ENCODE peak calls at places on chromosomes 5 and 9, in six cellular contexts. M is neuronal stem cell, Z is IMR-90, G is H1, T is H9, B is trophoblast cell. Y is an unnamed sample.

GRCh38 chr5:57175586-57175985 is 1.7 kb downstream of the GPBP1 start:
- DNase-seq in Z (no peak), M (no peak), T (no peak), G (no peak), B (no peak), Y (peak; percentile 34)

GRCh38 chr5:34833991-34834793 is 4.8 kb upstream of the TTC23L start:
- DNase-seq in M (no peak), Z (no peak), B (no peak), T (peak; percentile 52), G (no peak), Y (peak; percentile 35)

GRCh38 chr5:68419637-68420452 is 204.3 kb downstream of the PIK3R1 start:
- DNase-seq in B (no peak), M (no peak), G (no peak), Z (no peak), T (no peak), Y (peak; percentile 75)

GRCh38 chr5:140801494-140801841 is 611 bp downstream of the PCDHA3 start:
- DNase-seq in M (no peak), T (no peak), B (no peak), G (no peak), Z (no peak), Y (no peak)

GRCh38 chr5:36635721-36636390 is 29.4 kb downstream of the SLC1A3 start:
- DNase-seq in B (peak; percentile 94), Z (no peak), T (no peak), G (no peak), M (no peak), Y (no peak)

GRCh38 chr5:468401-468800 is 25.4 kb downstream of the EXOC3 start:
- DNase-seq in G (no peak), Z (no peak), B (no peak), M (no peak), T (no peak), Y (no peak)

GRCh38 chr5:142106061-142106460 is 2.5 kb upstream of the NDFIP1 start:
- DNase-seq in G (no peak), T (no peak), Z (no peak), M (no peak), B (no peak), Y (no peak)

GRCh38 chr9:124661184-124661755 is 109.8 kb downstream of the NR6A1 start:
- DNase-seq in Z (peak; percentile 19), T (no peak), M (no peak), B (no peak), G (no peak), Y (no peak)

GRCh38 chr5:39599721-39600431 is 175.1 kb upstream of the DAB2 start:
- DNase-seq in B (no peak), T (no peak), M (peak; percentile 3), Z (peak; percentile 72), G (no peak), Y (peak; percentile 70)

GRCh38 chr5:31692561-31693221 is 53.8 kb downstream of the PDZD2 start:
- DNase-seq in B (no peak), Z (no peak), M (no peak), G (no peak), T (no peak), Y (no peak)

GRCh38 chr5:96431376-96432244 is 1.4 kb downstream of the PCSK1 start:
- DNase-seq in Z (peak; percentile 35), M (no peak), T (no peak), B (no peak), G (peak; percentile 54), Y (no peak)

GRCh38 chr9:87059740-87060139 is 112.4 kb upstream of the GAS1 start:
- DNase-seq in Z (no peak), B (no peak), M (no peak), G (no peak), T (no peak), Y (no peak)

GRCh38 chr5:172795401-172795977 is 24.5 kb upstream of the DUSP1 start:
- DNase-seq in T (no peak), M (no peak), Z (peak; percentile 99), G (no peak), B (peak; percentile 18), Y (peak; percentile 97)

GRCh38 chr9:81096667-81097066 is 592.7 kb downstream of the TLE1 start:
- DNase-seq in G (no peak), T (no peak), M (no peak), Z (no peak), B (no peak), Y (no peak)

GRCh38 chr5:100444961-100445360 is 90.2 kb upstream of the FAM174A start:
- DNase-seq in Z (peak; percentile 23), B (no peak), M (no peak), T (no peak), G (no peak), Y (peak; percentile 37)

GRCh38 chr5:150081541-150082283 is 4.6 kb downstream of the CSF1R start:
- DNase-seq in T (no peak), Z (peak; percentile 26), B (peak; percentile 7), G (no peak), M (no peak), Y (no peak)

GRCh38 chr9:97109194-97109811 is 70.4 kb upstream of the CTSV start:
- DNase-seq in B (peak; percentile 61), T (peak; percentile 77), G (peak; percentile 67), M (peak; percentile 30), Z (peak; percentile 6), Y (peak; percentile 11)

GRCh38 chr9:4362281-4362680 is 62.4 kb upstream of the GLIS3 start:
- DNase-seq in Z (no peak), B (no peak), G (no peak), M (no peak), T (no peak), Y (no peak)

GRCh38 chr5:106521701-106522100 is 1149.0 kb downstream of the EFNA5 start:
- DNase-seq in B (no peak), T (no peak), Z (peak; percentile 76), M (no peak), G (no peak), Y (peak; percentile 69)

GRCh38 chr9:11338130-11338529 is 725.3 kb upstream of the PTPRD start:
- DNase-seq in T (no peak), Z (no peak), M (no peak), G (no peak), B (no peak), Y (peak; percentile 27)

GRCh38 chr5:172284275-172284971 is 859 bp upstream of the UBTD2 start:
- DNase-seq in B (no peak), G (peak; percentile 77), T (no peak), M (no peak), Z (no peak), Y (no peak)

GRCh38 chr5:135034186-135034962 is at the start of gene PITX1:
- DNase-seq in M (peak; percentile 64), Z (peak; percentile 69), B (no peak), T (peak; percentile 66), G (peak; percentile 80), Y (peak; percentile 68)

GRCh38 chr5:32960340-32961065 is 249.4 kb downstream of the NPR3 start:
- DNase-seq in Z (peak; percentile 24), M (no peak), T (no peak), G (no peak), B (no peak), Y (no peak)

GRCh38 chr5:32964246-32964645 is 253.1 kb downstream of the NPR3 start:
- DNase-seq in T (no peak), B (peak; percentile 44), G (no peak), Z (peak; percentile 59), M (no peak), Y (no peak)

GRCh38 chr5:32955814-32956213 is 244.7 kb downstream of the NPR3 start:
- DNase-seq in B (no peak), G (no peak), T (no peak), Z (no peak), M (no peak), Y (no peak)

GRCh38 chr5:32961066-32961429 is 249.9 kb downstream of the NPR3 start:
- DNase-seq in Z (peak; percentile 31), M (no peak), B (no peak), T (no peak), G (no peak), Y (no peak)
- H3K14ac ChIP-seq in Z (no peak overlapping the region), M (no peak overlapping the region), B (no peak overlapping the region), T (no peak overlapping the region), G (no peak overlapping the region), Y (no peak overlapping the region)

DNA sequence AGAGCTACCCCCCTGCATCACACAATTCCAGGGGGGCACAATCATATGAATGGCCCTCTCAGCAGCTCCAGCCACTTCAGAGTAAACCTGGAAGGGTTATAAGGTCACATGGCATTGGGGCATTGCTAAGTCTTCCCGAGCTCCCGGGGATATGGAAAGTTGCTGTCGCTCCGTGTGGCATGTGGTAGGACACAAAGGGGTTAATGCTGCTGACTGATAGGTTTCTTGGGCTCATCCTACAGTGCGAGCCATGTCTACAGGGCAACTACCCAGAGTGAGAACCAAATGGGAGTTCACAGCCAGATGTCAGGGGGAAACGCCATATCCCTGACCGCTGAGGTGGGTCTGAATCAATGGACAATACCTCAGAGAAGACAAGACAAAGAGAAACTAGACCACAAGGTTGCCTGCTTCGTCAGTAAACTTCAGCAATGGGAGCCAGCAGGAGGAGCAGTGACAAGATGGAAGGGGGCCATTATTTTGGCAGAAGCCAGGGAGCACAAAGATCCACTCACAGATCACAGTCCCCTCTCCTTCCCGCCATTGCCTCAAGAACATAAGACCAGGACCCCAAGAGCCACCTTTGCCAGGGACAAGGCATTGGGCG is 52.4 kb upstream of the SHISAL2B start:
- DNase-seq in M (no peak), B (no peak), Z (no peak), G (no peak), T (peak; percentile 37), Y (peak; percentile 6)
- H2BK5ac ChIP-seq in M (no peak overlapping the region), B (no peak overlapping the region), Z (no peak overlapping the region), G (peak overlapping the region; percentile 47), T (no peak overlapping the region), Y (no peak overlapping the region)

GRCh38 chr5:168695436-168695835 is 116.3 kb upstream of the PANK3 start:
- DNase-seq in G (no peak), M (no peak), T (no peak), Z (no peak), B (no peak), Y (no peak)

GRCh38 chr5:168693297-168693696 is 114.1 kb upstream of the PANK3 start:
- DNase-seq in M (no peak), Z (no peak), B (no peak), G (no peak), T (no peak), Y (no peak)

GRCh38 chr5:168693883-168694282 is 114.7 kb upstream of the PANK3 start:
- DNase-seq in Z (no peak), M (no peak), T (no peak), B (no peak), G (no peak), Y (no peak)

GRCh38 chr5:168696611-168697010 is 117.4 kb upstream of the PANK3 start:
- DNase-seq in B (no peak), M (no peak), G (no peak), T (no peak), Z (no peak), Y (peak; percentile 60)

DNA sequence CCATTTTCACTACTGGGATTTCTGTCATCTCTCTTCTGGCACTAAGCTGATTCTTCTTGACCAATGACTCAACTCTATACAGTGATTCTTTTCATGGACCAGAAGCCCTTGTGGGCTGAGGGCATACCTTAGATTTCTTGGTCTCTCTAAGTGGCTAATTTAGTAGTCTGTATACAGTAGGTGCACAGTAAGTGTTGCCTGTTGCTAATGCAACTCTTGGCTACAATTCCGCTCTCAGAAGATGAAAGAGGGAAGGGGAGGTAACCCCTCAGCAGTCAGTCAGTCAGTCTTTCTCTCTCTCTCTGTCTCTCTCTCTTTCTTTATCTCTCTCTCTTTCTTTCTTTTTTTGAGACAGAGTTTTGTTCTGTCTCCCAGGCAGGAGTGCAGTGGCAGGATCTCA is 115.1 kb upstream of the PANK3 start:
- DNase-seq in B (no peak), Z (no peak), T (no peak), M (no peak), G (no peak), Y (no peak)
- H3K14ac ChIP-seq in B (no peak overlapping the region), Z (no peak overlapping the region), T (no peak overlapping the region), M (no peak overlapping the region), G (no peak overlapping the region), Y (no peak overlapping the region)

GRCh38 chr5:8188874-8189588 is 320.1 kb downstream of the MTRR start:
- DNase-seq in Z (peak; percentile 1), M (no peak), T (no peak), B (no peak), G (no peak), Y (no peak)
- H2BK5ac ChIP-seq in Z (no peak overlapping the region), M (no peak overlapping the region), T (no peak overlapping the region), B (no peak overlapping the region), G (no peak overlapping the region), Y (peak overlapping the region; percentile 77)

Y was measured in mesenchymal stem cell.